ENCODE peak calls at places on chromosomes 6 and 20, in seven cellular contexts. One of them, this sample, is unnamed.

GRCh38 chr6:142700676-142701185 is 244.2 kb downstream of the HIVEP2 start:
- DNase-seq in stomach: no peak
- DNase-seq in CD8-positive, alpha-beta T cell: no peak
- DNase-seq in cardiac fibroblast: no peak
- DNase-seq in lower leg skin: no peak
- DNase-seq in H9: no peak
- DNase-seq in PC-3: no peak
- DNase-seq in this sample: no peak

GRCh38 chr6:100088009-100088408 is 94.0 kb upstream of the MCHR2 start:
- DNase-seq in H9: no peak
- DNase-seq in stomach: no peak
- DNase-seq in lower leg skin: no peak
- DNase-seq in CD8-positive, alpha-beta T cell: no peak
- DNase-seq in PC-3: peak
- DNase-seq in cardiac fibroblast: peak
- DNase-seq in this sample: no peak

GRCh38 chr6:166056637-166057036 is 111.0 kb downstream of the TBXT start:
- DNase-seq in lower leg skin: no peak
- DNase-seq in H9: no peak
- DNase-seq in CD8-positive, alpha-beta T cell: no peak
- DNase-seq in stomach: no peak
- DNase-seq in cardiac fibroblast: peak
- DNase-seq in PC-3: no peak
- DNase-seq in this sample: no peak

GRCh38 chr6:53300656-53301551 is 47.8 kb downstream of the ELOVL5 start:
- DNase-seq in PC-3: no peak
- DNase-seq in CD8-positive, alpha-beta T cell: no peak
- DNase-seq in H9: no peak
- DNase-seq in stomach: no peak
- DNase-seq in cardiac fibroblast: peak
- DNase-seq in lower leg skin: no peak
- DNase-seq in this sample: no peak

GRCh38 chr6:149170564-149171452 is 146.7 kb upstream of the TAB2 start:
- DNase-seq in stomach: no peak
- DNase-seq in cardiac fibroblast: peak
- DNase-seq in CD8-positive, alpha-beta T cell: no peak
- DNase-seq in H9: no peak
- DNase-seq in PC-3: no peak
- DNase-seq in lower leg skin: no peak
- DNase-seq in this sample: no peak

GRCh38 chr6:162203287-162203686 is 524.3 kb downstream of the PRKN start:
- DNase-seq in cardiac fibroblast: no peak
- DNase-seq in H9: no peak
- DNase-seq in lower leg skin: no peak
- DNase-seq in stomach: no peak
- DNase-seq in CD8-positive, alpha-beta T cell: no peak
- DNase-seq in PC-3: no peak
- DNase-seq in this sample: no peak

GRCh38 chr6:558089-558488 is 98.8 kb downstream of the HUS1B start:
- DNase-seq in lower leg skin: no peak
- DNase-seq in cardiac fibroblast: peak
- DNase-seq in H9: no peak
- DNase-seq in PC-3: peak
- DNase-seq in CD8-positive, alpha-beta T cell: no peak
- DNase-seq in stomach: no peak
- DNase-seq in this sample: no peak

GRCh38 chr6:17679726-17680125 is 27.0 kb downstream of the NUP153 start:
- DNase-seq in cardiac fibroblast: no peak
- DNase-seq in lower leg skin: no peak
- DNase-seq in stomach: no peak
- DNase-seq in H9: peak
- DNase-seq in PC-3: no peak
- DNase-seq in CD8-positive, alpha-beta T cell: no peak
- DNase-seq in this sample: no peak

GRCh38 chr6:89840538-89840937 is 10.9 kb downstream of the CASP8AP2 start:
- DNase-seq in stomach: no peak
- DNase-seq in CD8-positive, alpha-beta T cell: no peak
- DNase-seq in PC-3: no peak
- DNase-seq in H9: no peak
- DNase-seq in cardiac fibroblast: peak
- DNase-seq in lower leg skin: peak
- DNase-seq in this sample: no peak

GRCh38 chr6:163789199-163789810 is 374.8 kb downstream of the QKI start:
- DNase-seq in PC-3: no peak
- DNase-seq in cardiac fibroblast: no peak
- DNase-seq in stomach: no peak
- DNase-seq in H9: no peak
- DNase-seq in CD8-positive, alpha-beta T cell: no peak
- DNase-seq in lower leg skin: no peak
- DNase-seq in this sample: no peak

GRCh38 chr6:62045502-62045901 is 240.5 kb downstream of the KHDRBS2 start:
- DNase-seq in lower leg skin: no peak
- DNase-seq in PC-3: no peak
- DNase-seq in cardiac fibroblast: no peak
- DNase-seq in stomach: no peak
- DNase-seq in H9: no peak
- DNase-seq in CD8-positive, alpha-beta T cell: no peak
- DNase-seq in this sample: no peak

GRCh38 chr6:40852667-40853383 is 186.2 kb downstream of the UNC5CL start:
- DNase-seq in lower leg skin: no peak
- DNase-seq in H9: peak
- DNase-seq in PC-3: peak
- DNase-seq in cardiac fibroblast: no peak
- DNase-seq in stomach: no peak
- DNase-seq in CD8-positive, alpha-beta T cell: no peak
- DNase-seq in this sample: no peak

GRCh38 chr20:50546729-50547314 is 36.6 kb downstream of the PTPN1 start:
- DNase-seq in cardiac fibroblast: no peak
- DNase-seq in CD8-positive, alpha-beta T cell: no peak
- DNase-seq in lower leg skin: no peak
- DNase-seq in H9: no peak
- DNase-seq in stomach: no peak
- DNase-seq in PC-3: no peak
- DNase-seq in this sample: no peak

GRCh38 chr20:62732766-62733165 is 24.1 kb downstream of the NTSR1 start:
- DNase-seq in cardiac fibroblast: no peak
- DNase-seq in stomach: no peak
- DNase-seq in CD8-positive, alpha-beta T cell: no peak
- DNase-seq in H9: no peak
- DNase-seq in PC-3: no peak
- DNase-seq in lower leg skin: peak
- DNase-seq in this sample: no peak

DNA sequence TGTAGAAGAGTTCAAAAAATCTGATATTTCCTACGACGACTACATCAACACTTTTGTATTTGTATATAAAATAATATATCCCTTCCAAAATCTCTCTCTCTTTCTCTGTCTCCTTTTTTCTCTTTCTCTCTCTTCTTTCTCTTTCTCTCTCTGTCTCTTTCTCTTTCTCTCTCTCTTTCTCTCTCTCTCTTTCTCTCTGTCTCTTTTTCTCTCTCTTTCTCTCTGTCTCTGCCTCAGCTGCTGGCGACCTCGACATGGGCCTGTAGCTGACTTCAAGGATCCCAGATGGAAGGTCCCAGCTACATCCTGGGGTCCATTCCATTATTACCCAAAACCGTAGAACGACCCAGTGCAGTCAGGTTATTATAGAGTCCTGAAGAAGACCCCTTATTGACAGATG is 90.0 kb downstream of the CD24 start:
- DNase-seq in PC-3: no peak
- DNase-seq in stomach: no peak
- DNase-seq in cardiac fibroblast: no peak
- DNase-seq in lower leg skin: no peak
- DNase-seq in H9: no peak
- DNase-seq in CD8-positive, alpha-beta T cell: no peak
- DNase-seq in this sample: no peak
- TF ChIP-seq CTCF in PC-3: no peak
- TF ChIP-seq CTCF in stomach: no peak
- TF ChIP-seq CTCF in cardiac fibroblast: no peak
- TF ChIP-seq CTCF in lower leg skin: no peak
- TF ChIP-seq CTCF in H9: no peak
- TF ChIP-seq CTCF in CD8-positive, alpha-beta T cell: no peak
- TF ChIP-seq CTCF in this sample: no peak

GRCh38 chr20:32855387-32855786 is 3.3 kb upstream of the EFCAB8 start:
- DNase-seq in PC-3: no peak
- DNase-seq in lower leg skin: no peak
- DNase-seq in CD8-positive, alpha-beta T cell: no peak
- DNase-seq in cardiac fibroblast: no peak
- DNase-seq in stomach: no peak
- DNase-seq in H9: no peak
- DNase-seq in this sample: no peak

GRCh38 chr20:32859961-32860360 is 1.2 kb downstream of the EFCAB8 start:
- DNase-seq in lower leg skin: no peak
- DNase-seq in stomach: no peak
- DNase-seq in PC-3: no peak
- DNase-seq in H9: no peak
- DNase-seq in CD8-positive, alpha-beta T cell: no peak
- DNase-seq in cardiac fibroblast: no peak
- DNase-seq in this sample: no peak

GRCh38 chr20:32861446-32861845 is 2.7 kb downstream of the EFCAB8 start:
- DNase-seq in stomach: no peak
- DNase-seq in H9: no peak
- DNase-seq in PC-3: no peak
- DNase-seq in CD8-positive, alpha-beta T cell: no peak
- DNase-seq in lower leg skin: no peak
- DNase-seq in cardiac fibroblast: no peak
- DNase-seq in this sample: no peak

GRCh38 chr20:32858189-32858588 is 534 bp upstream of the EFCAB8 start:
- DNase-seq in cardiac fibroblast: no peak
- DNase-seq in PC-3: no peak
- DNase-seq in CD8-positive, alpha-beta T cell: no peak
- DNase-seq in lower leg skin: no peak
- DNase-seq in stomach: no peak
- DNase-seq in H9: no peak
- DNase-seq in this sample: no peak

DNA sequence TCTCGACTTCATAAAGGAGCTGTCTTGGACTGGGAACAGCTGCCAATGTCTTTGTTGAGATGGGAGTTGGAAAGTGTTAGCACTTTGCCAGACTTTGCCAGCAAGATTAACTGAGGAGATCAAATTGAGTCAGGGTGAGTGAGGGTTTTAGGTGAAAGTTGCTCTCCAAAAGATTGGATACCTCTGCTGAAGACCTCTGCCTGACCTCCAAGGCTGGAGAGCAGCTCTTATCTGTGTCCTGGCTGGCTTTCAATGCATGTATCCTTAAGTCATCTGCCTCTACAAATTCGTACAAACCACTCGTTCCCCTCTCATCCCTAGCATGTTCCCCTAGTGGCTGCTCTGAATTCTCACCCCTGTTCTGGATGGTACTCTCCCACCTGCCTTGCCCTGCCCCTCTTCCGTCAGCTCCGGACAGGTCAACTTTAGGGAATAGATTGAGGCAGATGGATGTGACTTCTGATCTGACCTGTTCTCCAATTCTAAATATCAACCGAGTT is at the start of gene EFCAB8:
- DNase-seq in cardiac fibroblast: no peak
- DNase-seq in H9: peak
- DNase-seq in CD8-positive, alpha-beta T cell: no peak
- DNase-seq in stomach: no peak
- DNase-seq in lower leg skin: no peak
- DNase-seq in PC-3: no peak
- DNase-seq in this sample: no peak
- TF ChIP-seq CTCF in cardiac fibroblast: peak
- TF ChIP-seq CTCF in H9: peak
- TF ChIP-seq CTCF in CD8-positive, alpha-beta T cell: no peak
- TF ChIP-seq CTCF in stomach: no peak
- TF ChIP-seq CTCF in lower leg skin: no peak
- TF ChIP-seq CTCF in PC-3: no peak
- TF ChIP-seq CTCF in this sample: peak

DNA sequence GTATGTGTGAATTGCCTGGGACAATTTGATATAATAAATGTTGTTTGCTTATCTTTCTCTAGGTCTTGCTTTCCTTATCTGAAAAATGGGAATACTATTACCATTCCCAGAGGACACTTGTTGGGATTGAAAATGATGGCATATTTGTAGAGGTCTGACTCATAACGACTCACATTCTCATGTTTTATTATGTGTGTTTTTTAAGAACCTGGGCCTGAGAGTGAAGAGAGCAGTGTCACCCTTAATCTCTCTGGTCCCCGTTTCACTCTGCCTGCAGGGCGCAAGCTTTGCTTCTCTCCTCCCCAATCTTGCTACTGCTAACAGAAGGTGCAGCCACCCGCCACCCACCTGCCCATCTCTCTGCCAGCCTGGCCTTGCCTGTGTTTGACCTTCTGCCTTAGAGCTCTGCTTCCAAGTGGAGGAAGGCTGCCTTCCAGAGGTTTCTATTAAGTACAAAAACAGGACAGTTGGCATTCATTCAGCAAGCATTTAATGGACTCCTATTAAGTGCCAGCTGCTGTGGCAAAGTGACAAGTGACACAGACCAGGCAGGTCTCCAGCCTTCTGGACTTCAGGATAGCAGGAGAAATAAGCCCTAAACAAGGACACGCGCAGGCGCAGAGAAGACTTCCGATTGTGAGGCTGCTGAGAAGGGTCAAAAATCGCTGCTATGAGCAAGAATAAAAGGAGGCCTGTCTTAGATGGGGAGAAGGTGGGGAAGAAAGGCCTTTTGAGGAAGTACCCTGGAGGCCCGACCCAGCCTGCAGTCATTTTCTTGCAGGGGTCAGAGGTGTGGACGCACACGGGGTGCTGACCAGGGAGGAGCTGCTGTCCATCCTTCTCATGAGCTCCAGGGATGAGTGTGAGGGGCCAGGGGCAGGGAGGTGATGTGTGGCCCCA is 112.5 kb downstream of the JPH2 start:
- DNase-seq in CD8-positive, alpha-beta T cell: no peak
- DNase-seq in PC-3: peak
- DNase-seq in lower leg skin: peak
- DNase-seq in cardiac fibroblast: peak
- DNase-seq in stomach: peak
- DNase-seq in H9: no peak
- DNase-seq in this sample: peak
- TF ChIP-seq CTCF in CD8-positive, alpha-beta T cell: no peak
- TF ChIP-seq CTCF in PC-3: no peak
- TF ChIP-seq CTCF in lower leg skin: no peak
- TF ChIP-seq CTCF in cardiac fibroblast: no peak
- TF ChIP-seq CTCF in stomach: no peak
- TF ChIP-seq CTCF in H9: no peak
- TF ChIP-seq CTCF in this sample: no peak

GRCh38 chr20:49207071-49207470 is 12.1 kb upstream of the DDX27 start:
- DNase-seq in CD8-positive, alpha-beta T cell: no peak
- DNase-seq in stomach: no peak
- DNase-seq in PC-3: peak
- DNase-seq in cardiac fibroblast: no peak
- DNase-seq in lower leg skin: no peak
- DNase-seq in H9: peak
- DNase-seq in this sample: no peak
- TF ChIP-seq CTCF in CD8-positive, alpha-beta T cell: no peak
- TF ChIP-seq CTCF in stomach: no peak
- TF ChIP-seq CTCF in PC-3: peak
- TF ChIP-seq CTCF in cardiac fibroblast: no peak
- TF ChIP-seq CTCF in lower leg skin: no peak
- TF ChIP-seq CTCF in H9: peak
- TF ChIP-seq CTCF in this sample: no peak

GRCh38 chr20:61535091-61535490 is 283.0 kb downstream of the CDH4 start:
- DNase-seq in PC-3: no peak
- DNase-seq in H9: no peak
- DNase-seq in lower leg skin: no peak
- DNase-seq in CD8-positive, alpha-beta T cell: no peak
- DNase-seq in stomach: no peak
- DNase-seq in cardiac fibroblast: no peak
- DNase-seq in this sample: no peak
- TF ChIP-seq CTCF in PC-3: no peak
- TF ChIP-seq CTCF in H9: no peak
- TF ChIP-seq CTCF in lower leg skin: no peak
- TF ChIP-seq CTCF in CD8-positive, alpha-beta T cell: no peak
- TF ChIP-seq CTCF in stomach: no peak
- TF ChIP-seq CTCF in cardiac fibroblast: no peak
- TF ChIP-seq CTCF in this sample: no peak

This sample was measured in type B pancreatic cell.